ENCODE peak calls at places on chromosomes 3 and 15, in seven cellular contexts. U, F, Y, P, G, M and L are unnamed samples. For H3K4me1, the result is how much of the 10 kb centered on the place peaks cover.

GRCh38 chr3:69777582-69777967 is 38.3 kb downstream of the MITF start:
- DNase-seq in G (no peak), M (no peak), Y (no peak), U (no peak), F (no peak), P (no peak), L (no peak)

GRCh38 chr3:38136272-38136806 is 588 bp downstream of the ACAA1 start:
- DNase-seq in F (no peak), G (no peak), P (no peak), M (no peak), Y (peak), U (no peak), L (no peak)

GRCh38 chr3:136994772-136995516 is 37.2 kb downstream of the IL20RB start:
- DNase-seq in Y (no peak), M (peak), P (no peak), U (no peak), F (no peak), G (no peak), L (peak)

GRCh38 chr3:23805228-23805880 is 401 bp upstream of the UBE2E1 start:
- DNase-seq in F (no peak), P (peak), M (no peak), G (no peak), U (no peak), Y (peak), L (no peak)

GRCh38 chr3:30486386-30486785 is 120.0 kb upstream of the TGFBR2 start:
- DNase-seq in F (no peak), Y (no peak), M (no peak), U (no peak), G (no peak), P (no peak), L (no peak)

GRCh38 chr3:38457111-38458003 is 3.7 kb downstream of the ACVR2B start:
- DNase-seq in M (no peak), Y (peak), G (no peak), P (no peak), U (peak), F (no peak), L (no peak)

GRCh38 chr3:52220380-52221026 is 4.9 kb downstream of the TLR9 start:
- DNase-seq in M (peak), G (peak), P (peak), Y (peak), F (peak), U (peak), L (no peak)

GRCh38 chr3:196163687-196164493 is 47.3 kb downstream of the ZDHHC19 start:
- DNase-seq in M (no peak), U (no peak), F (no peak), Y (peak), P (peak), G (no peak), L (no peak)

GRCh38 chr3:181417748-181418147 is 294.0 kb upstream of the SOX2 start:
- DNase-seq in P (no peak), U (peak), Y (no peak), G (peak), M (no peak), F (no peak), L (peak)

GRCh38 chr15:71973366-71973765 is 144.6 kb downstream of the MYO9A start:
- DNase-seq in G (no peak), M (no peak), U (no peak), F (no peak), P (no peak), Y (no peak), L (no peak)

GRCh38 chr3:66463054-66463631 is 37.7 kb downstream of the LRIG1 start:
- DNase-seq in M (no peak), G (no peak), P (peak), F (no peak), Y (no peak), U (no peak), L (peak)

GRCh38 chr15:90789496-90789895 is 72.3 kb downstream of the BLM start:
- DNase-seq in P (no peak), G (no peak), Y (no peak), U (no peak), F (no peak), M (no peak), L (peak)

GRCh38 chr3:97994328-97994945 is 22.2 kb upstream of the RIOX2 start:
- DNase-seq in G (no peak), U (no peak), Y (no peak), M (no peak), P (peak), F (no peak), L (no peak)

GRCh38 chr3:141414800-141415462 is 46.6 kb downstream of the ZBTB38 start:
- DNase-seq in Y (no peak), G (no peak), P (no peak), M (no peak), U (no peak), F (no peak), L (peak)

GRCh38 chr15:95760508-95760907 is 570.0 kb upstream of the NR2F2 start:
- DNase-seq in G (peak), M (peak), F (no peak), U (peak), P (peak), Y (no peak), L (no peak)

GRCh38 chr15:73987646-73988045 is 4.4 kb downstream of the STOML1 start:
- DNase-seq in F (no peak), P (no peak), U (no peak), G (no peak), M (no peak), Y (no peak), L (no peak)

GRCh38 chr15:70280781-70281180 is 183.1 kb upstream of the TLE3 start:
- DNase-seq in Y (no peak), M (no peak), G (no peak), F (no peak), P (no peak), U (no peak), L (no peak)

GRCh38 chr15:81754078-81754477 is 291.7 kb downstream of the MEX3B start:
- DNase-seq in M (no peak), U (no peak), F (no peak), G (no peak), Y (no peak), P (no peak), L (no peak)

GRCh38 chr15:77541421-77542181 is 91.1 kb downstream of the LINGO1 start:
- DNase-seq in Y (no peak), M (no peak), G (peak), P (no peak), F (no peak), U (no peak), L (no peak)

GRCh38 chr3:193620650-193621049 is 27.6 kb downstream of the OPA1 start:
- DNase-seq in G (no peak), M (peak), F (no peak), P (no peak), U (no peak), Y (no peak), L (peak)

GRCh38 chr3:2856793-2857135 is 253.4 kb downstream of the IL5RA start:
- DNase-seq in P (no peak), U (no peak), M (no peak), F (no peak), G (no peak), Y (no peak), L (no peak)

GRCh38 chr3:118369892-118370491 is 664.7 kb downstream of the IGSF11 start:
- DNase-seq in P (no peak), M (no peak), U (no peak), G (no peak), Y (no peak), F (peak), L (no peak)

GRCh38 chr3:101803939-101804338 is 24.9 kb downstream of the NXPE3 start:
- DNase-seq in M (no peak), G (no peak), Y (no peak), F (no peak), U (no peak), P (no peak), L (no peak)

GRCh38 chr3:161372321-161373260 is 1.3 kb upstream of the SPTSSB start:
- DNase-seq in F (peak), M (peak), P (no peak), U (peak), Y (no peak), G (peak), L (no peak)

GRCh38 chr15:26720546-26720945 is 52.3 kb downstream of the GABRB3 start:
- DNase-seq in G (no peak), Y (no peak), U (no peak), P (no peak), F (no peak), M (no peak), L (no peak)

GRCh38 chr3:14141144-14141543 is 16.3 kb downstream of the TMEM43 start:
- DNase-seq in F (no peak), U (no peak), Y (no peak), G (no peak), M (no peak), P (no peak), L (peak)

GRCh38 chr3:184603156-184604030 is 41.8 kb downstream of the EPHB3 start:
- DNase-seq in M (no peak), P (no peak), F (no peak), Y (no peak), G (peak), U (no peak), L (peak)

GRCh38 chr3:184601576-184602405 is 40.2 kb downstream of the EPHB3 start:
- DNase-seq in M (no peak), F (no peak), U (no peak), P (no peak), Y (no peak), G (peak), L (no peak)

GRCh38 chr3:184604956-184605290 is 43.3 kb downstream of the EPHB3 start:
- DNase-seq in Y (no peak), G (no peak), F (no peak), M (no peak), P (no peak), U (no peak), L (no peak)

GRCh38 chr3:184602406-184603155 is 41.0 kb downstream of the EPHB3 start:
- DNase-seq in Y (no peak), M (no peak), G (peak), U (no peak), F (no peak), P (no peak), L (no peak)

DNA sequence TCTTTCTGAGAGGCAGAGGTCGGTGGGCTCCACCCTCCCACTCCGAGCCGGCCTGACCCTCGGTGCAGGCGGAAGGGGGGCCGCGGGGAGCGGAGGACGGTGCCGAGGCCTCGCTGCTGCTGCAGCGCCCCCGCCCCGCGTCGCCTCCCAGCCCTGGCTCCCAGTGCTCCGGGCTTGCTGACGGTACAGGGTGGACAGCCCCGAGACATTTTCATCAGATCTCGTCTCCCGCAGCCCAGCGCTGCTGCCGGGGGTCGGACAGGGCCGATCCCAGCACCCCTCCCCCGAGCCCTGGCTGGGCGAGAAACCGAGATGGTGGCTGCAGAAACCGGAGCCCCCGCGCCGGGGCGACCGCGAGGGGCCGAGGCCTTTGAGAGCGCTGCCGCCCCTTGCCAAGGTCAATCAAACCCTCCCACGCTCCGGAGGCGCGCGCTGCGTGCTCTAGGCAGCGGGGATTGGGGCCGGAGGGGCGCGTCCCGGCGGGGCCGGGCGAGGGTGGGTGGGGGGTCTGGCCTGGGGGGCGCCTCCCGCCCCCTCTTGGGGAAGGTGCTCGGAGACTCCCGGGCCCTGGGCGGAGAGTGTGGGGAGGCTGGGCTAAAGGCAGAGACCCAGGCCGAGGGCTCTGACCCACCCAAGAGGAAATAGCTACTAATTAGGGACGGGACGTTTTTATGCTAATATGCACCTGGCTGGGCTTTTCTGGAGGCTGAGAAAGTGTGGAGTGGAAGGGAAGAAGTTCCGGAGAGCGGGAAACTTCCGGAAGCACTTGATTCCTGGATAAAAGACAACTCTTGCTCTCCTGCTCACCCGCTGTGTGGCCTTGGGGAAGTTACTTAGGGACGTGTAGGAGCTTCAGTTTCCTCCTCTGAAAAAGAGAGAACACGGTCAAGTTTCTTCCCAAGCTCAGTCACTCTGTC is 42.7 kb downstream of the EPHB3 start:
- DNase-seq in Y (peak), G (peak), M (no peak), U (no peak), P (no peak), F (no peak), L (no peak)
- TF ChIP-seq EZH2 in Y (peak), G (peak), M (no peak), U (peak), P (no peak), F (no peak), L (peak)

DNA sequence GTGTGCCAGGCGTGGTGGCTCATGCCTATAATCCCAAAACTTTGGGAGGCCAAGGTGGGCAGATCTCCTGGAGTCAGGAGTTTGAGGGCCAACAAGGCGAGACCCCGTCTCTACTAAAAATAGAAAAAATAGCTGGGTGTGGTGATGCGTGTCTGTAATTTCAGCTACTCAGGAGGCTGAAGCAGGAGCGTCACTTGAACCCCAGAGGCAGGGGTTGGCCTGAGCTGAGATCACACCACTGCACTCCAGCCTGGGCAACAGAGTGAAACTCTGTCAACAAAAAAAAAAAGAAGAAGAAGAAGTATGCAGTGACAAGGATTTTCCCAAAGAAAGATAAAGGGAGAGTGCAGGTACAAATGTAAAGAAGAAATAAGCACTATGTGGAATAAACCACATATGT is 296.5 kb upstream of the PROK2 start:
- DNase-seq in M (no peak), Y (no peak), P (no peak), F (no peak), U (no peak), G (no peak), L (no peak)
- H3K4me3 ChIP-seq in M (no peak), Y (no peak), P (no peak), F (no peak), U (no peak), G (no peak), L (no peak)

GRCh38 chr3:185657211-185657610 is 71.1 kb downstream of the SENP2 start:
- DNase-seq in Y (no peak), G (no peak), P (no peak), M (no peak), F (no peak), U (no peak), L (no peak)

GRCh38 chr3:185658504-185658912 is 72.4 kb downstream of the SENP2 start:
- DNase-seq in U (peak), Y (no peak), P (peak), M (peak), G (no peak), F (no peak), L (peak)

GRCh38 chr3:185658943-185659342 is 72.8 kb downstream of the SENP2 start:
- DNase-seq in M (no peak), F (no peak), P (no peak), Y (no peak), G (no peak), U (no peak), L (no peak)

GRCh38 chr3:185656321-185656840 is 70.3 kb downstream of the SENP2 start:
- DNase-seq in Y (no peak), M (no peak), F (no peak), P (no peak), U (peak), G (no peak), L (peak)

GRCh38 chr3:185657691-185658503 is 71.8 kb downstream of the SENP2 start:
- DNase-seq in G (no peak), M (no peak), Y (no peak), F (no peak), U (no peak), P (no peak), L (no peak)
- H3K4me1 ChIP-seq in G (under half), M (under half), Y (under half), F (under half), U (under half), P (under half), L (half or more)

GRCh38 chr15:92394327-92395175 is 870 bp downstream of the ST8SIA2 start:
- DNase-seq in P (no peak), U (peak), Y (no peak), M (no peak), G (peak), F (no peak), L (no peak)
- TF ChIP-seq EZH2 in P (no peak), U (no peak), Y (no peak), M (peak), G (no peak), F (no peak), L (peak)

DNA sequence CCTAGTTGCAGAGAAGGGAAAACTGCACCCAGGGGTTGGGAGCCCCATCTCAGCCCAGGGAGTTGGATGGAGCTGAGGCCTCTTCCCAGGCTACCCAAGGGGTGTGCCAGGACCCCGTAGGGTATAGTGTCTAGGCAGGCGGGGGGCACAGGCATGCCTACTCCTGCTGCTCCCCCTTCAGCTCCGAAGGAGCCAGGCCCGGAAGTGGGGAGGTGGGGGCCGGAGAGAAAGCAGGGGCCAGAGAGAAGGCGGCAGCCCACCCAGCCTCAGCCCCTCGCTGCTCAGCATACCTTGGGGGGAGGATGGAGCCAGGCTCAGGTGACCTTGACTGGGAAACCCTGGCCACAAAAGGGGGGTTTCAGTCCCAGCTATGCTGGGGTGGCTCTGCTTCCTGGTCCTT is 1.4 kb downstream of the SEMA3F start:
- DNase-seq in F (no peak), M (no peak), G (no peak), P (no peak), Y (no peak), U (no peak), L (no peak)
- H3K4me3 ChIP-seq in F (peak), M (peak), G (peak), P (peak), Y (no peak), U (peak), L (peak)

DNA sequence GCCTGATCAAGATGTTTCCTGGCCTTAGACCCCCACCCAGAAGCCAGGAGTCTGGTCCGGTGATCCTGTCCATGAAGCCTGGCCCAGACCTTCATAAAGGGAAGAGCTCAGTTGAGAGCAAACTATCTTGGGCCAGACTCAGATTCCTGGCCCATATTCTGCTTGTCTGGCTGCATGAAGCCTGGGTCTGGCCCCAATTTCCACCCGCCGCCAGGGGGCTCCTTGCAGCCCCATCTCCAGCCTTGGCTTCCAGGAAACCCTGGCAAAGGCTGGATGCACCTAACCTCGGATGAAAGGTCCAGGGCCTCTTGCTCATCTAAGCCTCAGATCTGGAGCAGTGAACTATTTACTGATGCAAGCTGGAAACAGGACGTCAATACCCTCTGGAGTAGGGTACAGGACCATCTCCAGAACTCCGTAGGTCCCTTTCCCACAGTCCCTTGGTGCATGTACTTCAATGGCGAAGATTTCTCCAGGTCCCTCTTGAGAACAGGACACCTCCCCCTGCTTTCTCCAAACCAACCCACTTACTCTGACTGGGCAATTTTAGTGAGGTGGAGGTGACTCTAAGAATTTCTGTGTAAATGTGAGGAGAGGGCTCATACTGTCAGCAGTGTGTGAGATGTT is 5.6 kb downstream of the FOXL2 start:
- DNase-seq in M (peak), U (peak), G (peak), F (peak), Y (peak), P (peak), L (no peak)
- H3K4me1 ChIP-seq in M (under half), U (under half), G (under half), F (under half), Y (half or more), P (under half), L (under half)